ENCODE peak calls at places on chromosome 15, in eight cellular contexts. U is foreskin fibroblast, T is B cell, D is activated B cell treated with CpG ODN at 0.5 μM for 24 hours, Y is progenitor cell of endocrine pancreas, E is glutamatergic neuron, W is HepG2, S is GM12865. I is an unnamed sample.

GRCh38 chr15:39691229-39691628 is 91.4 kb downstream of the FSIP1 start:
- DNase-seq in S (no peak), U (no peak), E (no peak), W (no peak), T (no peak), Y (no peak), D (no peak), I (no peak)

GRCh38 chr15:59688383-59688887 is 685 bp downstream of the BNIP2 start:
- DNase-seq in S (peak), W (peak), D (no peak), Y (no peak), U (peak), E (no peak), T (no peak), I (peak)

GRCh38 chr15:53193149-53193548 is 403.0 kb upstream of the ONECUT1 start:
- DNase-seq in Y (no peak), T (no peak), W (peak), S (peak), D (no peak), E (no peak), U (no peak), I (no peak)

GRCh38 chr15:33963831-33964664 is 4.2 kb upstream of the CHRM5 start:
- DNase-seq in Y (no peak), T (no peak), W (peak), U (peak), E (no peak), S (peak), D (no peak), I (no peak)

GRCh38 chr15:57153140-57153539 is 223.2 kb upstream of the CGNL1 start:
- DNase-seq in E (no peak), Y (no peak), D (no peak), U (no peak), W (no peak), T (no peak), S (peak), I (no peak)

GRCh38 chr15:90071220-90071807 is 31.0 kb downstream of the IDH2 start:
- DNase-seq in W (peak), D (peak), Y (peak), T (peak), E (peak), S (peak), U (peak), I (peak)

GRCh38 chr15:26889298-26889898 is 22.5 kb downstream of the GABRA5 start:
- DNase-seq in E (no peak), T (peak), Y (peak), D (no peak), W (peak), S (peak), U (peak), I (no peak)

GRCh38 chr15:64523240-64523639 is 62.9 kb downstream of the ZNF609 start:
- DNase-seq in E (no peak), W (no peak), U (no peak), D (no peak), Y (no peak), S (no peak), T (no peak), I (no peak)

GRCh38 chr15:65066001-65066634 is 1.7 kb downstream of the RASL12 start:
- DNase-seq in T (no peak), Y (no peak), E (no peak), D (no peak), W (no peak), S (no peak), U (no peak), I (no peak)

GRCh38 chr15:58793862-58794261 is 22.8 kb downstream of the MINDY2 start:
- DNase-seq in D (no peak), W (peak), U (no peak), E (no peak), T (no peak), Y (no peak), S (no peak), I (no peak)

GRCh38 chr15:64535460-64536243 is 75.3 kb downstream of the ZNF609 start:
- DNase-seq in E (no peak), T (no peak), S (peak), W (no peak), U (peak), Y (no peak), D (no peak), I (no peak)

GRCh38 chr15:99983894-99984293 is 250.7 kb upstream of the LYSMD4 start:
- DNase-seq in D (no peak), W (no peak), Y (no peak), E (no peak), S (no peak), T (no peak), U (no peak), I (no peak)

GRCh38 chr15:75156306-75157215 is 45.1 kb upstream of the C15orf39 start:
- DNase-seq in T (no peak), D (no peak), W (no peak), U (no peak), E (no peak), Y (no peak), S (no peak), I (no peak)

GRCh38 chr15:39682366-39682765 is 100.3 kb downstream of the FSIP1 start:
- DNase-seq in T (no peak), U (no peak), W (no peak), D (no peak), E (no peak), S (no peak), Y (no peak), I (no peak)

GRCh38 chr15:42490246-42490742 is 647 bp downstream of the ZNF106 start:
- DNase-seq in W (no peak), Y (no peak), S (no peak), D (no peak), T (peak), E (no peak), U (no peak), I (no peak)

GRCh38 chr15:90286678-90287077 is 21.2 kb downstream of the NGRN start:
- DNase-seq in D (no peak), W (peak), E (no peak), S (peak), T (peak), U (peak), Y (no peak), I (no peak)

GRCh38 chr15:38622908-38623307 is 58.3 kb upstream of the RASGRP1 start:
- DNase-seq in D (no peak), W (no peak), U (no peak), E (no peak), T (no peak), S (no peak), Y (no peak), I (no peak)

GRCh38 chr15:75981149-75981815 is 30.9 kb downstream of the NRG4 start:
- DNase-seq in Y (no peak), T (no peak), W (no peak), S (no peak), E (no peak), U (no peak), D (no peak), I (no peak)

DNA sequence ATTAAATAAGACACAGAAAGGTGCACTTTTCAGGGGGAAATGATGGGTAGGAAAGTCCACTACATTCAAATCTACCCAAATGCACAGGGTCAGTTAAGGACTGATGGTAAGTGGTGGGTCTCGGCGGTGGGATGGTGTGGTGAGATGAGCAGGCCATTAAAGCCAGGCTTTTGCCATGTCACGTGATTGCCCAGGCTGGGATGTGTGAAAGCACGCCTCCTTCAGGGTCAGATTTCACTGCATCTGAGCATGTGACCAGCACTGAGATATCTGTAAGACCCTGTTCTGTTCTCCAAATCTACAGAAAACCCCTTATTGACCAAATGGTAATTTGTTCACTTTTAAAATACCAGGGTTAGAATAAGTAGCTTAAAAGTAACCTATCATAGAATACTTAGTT is 301.5 kb downstream of the MEX3B start:
- DNase-seq in S (no peak), E (no peak), Y (no peak), T (no peak), D (no peak), U (no peak), W (no peak), I (no peak)
- TF ChIP-seq CTCF in S (no peak), E (no peak), Y (no peak), T (no peak), D (no peak), U (no peak), W (no peak), I (no peak)

DNA sequence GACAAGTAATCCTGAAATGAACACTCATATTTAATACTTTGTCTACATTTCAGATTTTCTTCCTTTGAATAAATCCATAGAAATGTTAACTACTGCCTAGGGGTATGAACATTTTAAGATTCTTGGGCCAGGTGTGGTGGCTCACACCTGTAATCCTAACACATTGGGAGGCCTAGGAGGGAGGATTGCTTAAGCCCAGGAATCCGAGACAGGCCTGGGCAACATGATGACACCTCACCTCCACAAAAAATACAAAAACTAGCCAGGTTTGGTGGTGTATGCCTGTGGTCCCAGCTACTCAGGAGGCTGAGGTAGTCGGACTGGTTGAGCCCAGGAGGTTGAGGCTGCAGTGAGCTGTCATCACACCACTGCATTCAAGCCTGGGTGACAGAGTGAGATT is 73.9 kb upstream of the PIAS1 start:
- DNase-seq in W (no peak), S (no peak), Y (no peak), T (no peak), E (no peak), U (no peak), D (no peak), I (no peak)
- TF ChIP-seq CTCF in W (no peak), S (no peak), Y (no peak), T (no peak), E (no peak), U (no peak), D (no peak), I (no peak)

GRCh38 chr15:80619677-80620076 is 75.4 kb upstream of the ABHD17C start:
- DNase-seq in W (peak), T (no peak), D (no peak), Y (no peak), S (no peak), U (no peak), E (no peak), I (no peak)
- TF ChIP-seq CTCF in W (no peak), T (no peak), D (no peak), Y (peak), S (no peak), U (peak), E (no peak), I (no peak)

GRCh38 chr15:35697549-35698299 is 151.8 kb upstream of the DPH6 start:
- DNase-seq in S (no peak), E (no peak), W (no peak), U (no peak), T (no peak), D (no peak), Y (no peak), I (no peak)
- TF ChIP-seq CTCF in S (peak), E (no peak), W (no peak), U (no peak), T (no peak), D (no peak), Y (peak), I (no peak)

I was measured in natural killer cell.